ENCODE peak calls at places on chromosomes 12 and 14, in six cellular contexts. Y, Q, O, G, L and K are unnamed samples.

GRCh38 chr12:106054016-106054415 is 84.7 kb downstream of the NUAK1 start:
- DNase-seq in Y (no peak), Q (no peak), O (no peak), G (no peak), L (no peak), K (no peak)

GRCh38 chr14:26276757-26277156 is 321.1 kb downstream of the NOVA1 start:
- DNase-seq in Y (no peak), Q (peak; percentile 27), O (no peak), G (no peak), L (no peak), K (no peak)

GRCh38 chr14:32329146-32329545 is at the start of gene AKAP6:
- DNase-seq in Y (no peak), Q (peak; percentile 37), O (no peak), G (no peak), L (peak; percentile 31), K (no peak)

GRCh38 chr12:13165578-13166120 is 30.9 kb upstream of the EMP1 start:
- DNase-seq in Y (no peak), Q (no peak), O (peak; percentile 82), G (peak; percentile 58), L (peak; percentile 58), K (peak; percentile 62)

GRCh38 chr12:3332190-3332589 is 158.8 kb upstream of the PRMT8 start:
- DNase-seq in Y (no peak), Q (no peak), O (no peak), G (no peak), L (peak; percentile 23), K (peak; percentile 27)

GRCh38 chr12:87815738-87816137 is 213.5 kb downstream of the C12orf50 start:
- DNase-seq in Y (no peak), Q (no peak), O (no peak), G (no peak), L (no peak), K (no peak)

GRCh38 chr12:113479578-113480335 is 8.1 kb upstream of the LHX5 start:
- DNase-seq in Y (peak; percentile 69), Q (peak; percentile 36), O (peak; percentile 57), G (peak; percentile 40), L (peak; percentile 25), K (peak; percentile 70)

GRCh38 chr12:120978296-120979219 is at the start of gene HNF1A:
- DNase-seq in Y (no peak), Q (no peak), O (no peak), G (no peak), L (no peak), K (no peak)

GRCh38 chr14:55103005-55103640 is 25.9 kb upstream of the LGALS3 start:
- DNase-seq in Y (peak; percentile 51), Q (peak; percentile 16), O (peak; percentile 47), G (peak; percentile 65), L (peak; percentile 93), K (peak; percentile 77)

GRCh38 chr14:100844082-100844408 is 18.1 kb downstream of the MEG3 start:
- DNase-seq in Y (no peak), Q (no peak), O (peak; percentile 23), G (no peak), L (no peak), K (no peak)

GRCh38 chr14:100611811-100612480 is 24.7 kb upstream of the BEGAIN start:
- DNase-seq in Y (peak; percentile 17), Q (no peak), O (no peak), G (peak; percentile 6), L (no peak), K (no peak)

GRCh38 chr12:31007153-31007495 is 66.5 kb upstream of the DDX11 start:
- DNase-seq in Y (no peak), Q (no peak), O (no peak), G (no peak), L (no peak), K (no peak)

GRCh38 chr12:126747530-126748149 is 1519.3 kb upstream of the TMEM132C start:
- DNase-seq in Y (peak; percentile 44), Q (peak; percentile 54), O (peak; percentile 57), G (peak; percentile 34), L (no peak), K (no peak)

GRCh38 chr12:62813031-62813829 is 121.7 kb downstream of the PPM1H start:
- DNase-seq in Y (peak; percentile 57), Q (peak; percentile 69), O (peak; percentile 47), G (peak; percentile 61), L (peak; percentile 66), K (peak; percentile 69)

GRCh38 chr12:10722502-10722904 is 620 bp downstream of the YBX3 start:
- DNase-seq in Y (peak; percentile 72), Q (peak; percentile 42), O (peak; percentile 67), G (peak; percentile 33), L (peak; percentile 62), K (peak; percentile 79)

GRCh38 chr12:93060666-93061413 is 131.7 kb upstream of the EEA1 start:
- DNase-seq in Y (peak; percentile 31), Q (no peak), O (peak; percentile 19), G (peak; percentile 56), L (peak; percentile 66), K (peak; percentile 20)

GRCh38 chr12:42440608-42441007 is 114.6 kb downstream of the PPHLN1 start:
- DNase-seq in Y (no peak), Q (no peak), O (no peak), G (no peak), L (no peak), K (no peak)

GRCh38 chr12:120199025-120199424 is 1.9 kb downstream of the RPLP0 start:
- DNase-seq in Y (no peak), Q (no peak), O (peak; percentile 10), G (no peak), L (no peak), K (no peak)

GRCh38 chr14:91313154-91313850 is 68.8 kb upstream of the GPR68 start:
- DNase-seq in Y (no peak), Q (no peak), O (no peak), G (no peak), L (no peak), K (no peak)

GRCh38 chr12:30830751-30831150 is 76.0 kb upstream of the CAPRIN2 start:
- DNase-seq in Y (no peak), Q (no peak), O (no peak), G (no peak), L (no peak), K (no peak)